ENCODE peak calls at places on chromosome 20, in eight cellular contexts. One of them, this sample, is unnamed.

GRCh38 chr20:50546729-50547314 is 36.6 kb downstream of the PTPN1 start:
- DNase-seq in NCI-H446: peak
- DNase-seq in amygdala: no peak
- DNase-seq in HEK293T: no peak
- DNase-seq in neural crest cell: no peak
- DNase-seq in GF-D8: no peak
- DNase-seq in fibroblast of the aortic adventitia: no peak
- DNase-seq in OCI-LY7: peak
- DNase-seq in this sample: no peak

GRCh38 chr20:47568019-47568418 is 66.3 kb downstream of the NCOA3 start:
- DNase-seq in NCI-H446: peak
- DNase-seq in amygdala: no peak
- DNase-seq in HEK293T: no peak
- DNase-seq in neural crest cell: no peak
- DNase-seq in GF-D8: no peak
- DNase-seq in fibroblast of the aortic adventitia: peak
- DNase-seq in OCI-LY7: no peak
- DNase-seq in this sample: no peak

GRCh38 chr20:49237531-49237930 is 18.3 kb downstream of the DDX27 start:
- DNase-seq in NCI-H446: no peak
- DNase-seq in amygdala: no peak
- DNase-seq in HEK293T: no peak
- DNase-seq in neural crest cell: no peak
- DNase-seq in GF-D8: no peak
- DNase-seq in fibroblast of the aortic adventitia: no peak
- DNase-seq in OCI-LY7: no peak
- DNase-seq in this sample: no peak

GRCh38 chr20:5654557-5654956 is 95.6 kb upstream of the SHLD1 start:
- DNase-seq in NCI-H446: no peak
- DNase-seq in amygdala: no peak
- DNase-seq in HEK293T: no peak
- DNase-seq in neural crest cell: no peak
- DNase-seq in GF-D8: no peak
- DNase-seq in fibroblast of the aortic adventitia: peak
- DNase-seq in OCI-LY7: no peak
- DNase-seq in this sample: no peak

GRCh38 chr20:20463933-20464374 is 96.0 kb downstream of the INSM1 start:
- DNase-seq in NCI-H446: peak
- DNase-seq in amygdala: peak
- DNase-seq in HEK293T: no peak
- DNase-seq in neural crest cell: peak
- DNase-seq in GF-D8: no peak
- DNase-seq in fibroblast of the aortic adventitia: peak
- DNase-seq in OCI-LY7: peak
- DNase-seq in this sample: no peak

GRCh38 chr20:24957326-24957996 is 8.4 kb downstream of the CST7 start:
- DNase-seq in NCI-H446: no peak
- DNase-seq in amygdala: no peak
- DNase-seq in HEK293T: no peak
- DNase-seq in neural crest cell: no peak
- DNase-seq in GF-D8: no peak
- DNase-seq in fibroblast of the aortic adventitia: no peak
- DNase-seq in OCI-LY7: no peak
- DNase-seq in this sample: no peak

GRCh38 chr20:34037121-34037520 is 43.4 kb downstream of the RALY start:
- DNase-seq in NCI-H446: no peak
- DNase-seq in amygdala: no peak
- DNase-seq in HEK293T: no peak
- DNase-seq in neural crest cell: no peak
- DNase-seq in GF-D8: no peak
- DNase-seq in fibroblast of the aortic adventitia: no peak
- DNase-seq in OCI-LY7: no peak
- DNase-seq in this sample: peak

GRCh38 chr20:58020656-58021454 is 207.6 kb downstream of the ANKRD60 start:
- DNase-seq in NCI-H446: no peak
- DNase-seq in amygdala: no peak
- DNase-seq in HEK293T: no peak
- DNase-seq in neural crest cell: no peak
- DNase-seq in GF-D8: no peak
- DNase-seq in fibroblast of the aortic adventitia: no peak
- DNase-seq in OCI-LY7: no peak
- DNase-seq in this sample: no peak

GRCh38 chr20:3677733-3678132 is 4.1 kb downstream of the ADAM33 start:
- DNase-seq in NCI-H446: peak
- DNase-seq in amygdala: no peak
- DNase-seq in HEK293T: no peak
- DNase-seq in neural crest cell: no peak
- DNase-seq in GF-D8: no peak
- DNase-seq in fibroblast of the aortic adventitia: peak
- DNase-seq in OCI-LY7: no peak
- DNase-seq in this sample: no peak

GRCh38 chr20:48294196-48294595 is 508.9 kb upstream of the SULF2 start:
- DNase-seq in NCI-H446: no peak
- DNase-seq in amygdala: no peak
- DNase-seq in HEK293T: no peak
- DNase-seq in neural crest cell: no peak
- DNase-seq in GF-D8: no peak
- DNase-seq in fibroblast of the aortic adventitia: peak
- DNase-seq in OCI-LY7: peak
- DNase-seq in this sample: no peak

GRCh38 chr20:21808863-21809664 is 103.6 kb downstream of the PAX1 start:
- DNase-seq in NCI-H446: peak
- DNase-seq in amygdala: no peak
- DNase-seq in HEK293T: peak
- DNase-seq in neural crest cell: peak
- DNase-seq in GF-D8: no peak
- DNase-seq in fibroblast of the aortic adventitia: peak
- DNase-seq in OCI-LY7: peak
- DNase-seq in this sample: no peak

GRCh38 chr20:40809361-40809760 is 120.3 kb upstream of the MAFB start:
- DNase-seq in NCI-H446: no peak
- DNase-seq in amygdala: no peak
- DNase-seq in HEK293T: no peak
- DNase-seq in neural crest cell: no peak
- DNase-seq in GF-D8: no peak
- DNase-seq in fibroblast of the aortic adventitia: no peak
- DNase-seq in OCI-LY7: no peak
- DNase-seq in this sample: no peak

GRCh38 chr20:2125474-2126112 is 24.0 kb downstream of the STK35 start:
- DNase-seq in NCI-H446: no peak
- DNase-seq in amygdala: no peak
- DNase-seq in HEK293T: no peak
- DNase-seq in neural crest cell: no peak
- DNase-seq in GF-D8: no peak
- DNase-seq in fibroblast of the aortic adventitia: no peak
- DNase-seq in OCI-LY7: no peak
- DNase-seq in this sample: no peak

GRCh38 chr20:39880890-39881289 is 808.1 kb downstream of the MAFB start:
- DNase-seq in NCI-H446: no peak
- DNase-seq in amygdala: no peak
- DNase-seq in HEK293T: no peak
- DNase-seq in neural crest cell: no peak
- DNase-seq in GF-D8: no peak
- DNase-seq in fibroblast of the aortic adventitia: peak
- DNase-seq in OCI-LY7: no peak
- DNase-seq in this sample: no peak

GRCh38 chr20:61284752-61285151 is 32.7 kb downstream of the CDH4 start:
- DNase-seq in NCI-H446: no peak
- DNase-seq in amygdala: no peak
- DNase-seq in HEK293T: no peak
- DNase-seq in neural crest cell: no peak
- DNase-seq in GF-D8: no peak
- DNase-seq in fibroblast of the aortic adventitia: no peak
- DNase-seq in OCI-LY7: no peak
- DNase-seq in this sample: no peak

GRCh38 chr20:63180541-63181185 is 35.3 kb downstream of the YTHDF1 start:
- DNase-seq in NCI-H446: no peak
- DNase-seq in amygdala: no peak
- DNase-seq in HEK293T: no peak
- DNase-seq in neural crest cell: no peak
- DNase-seq in GF-D8: no peak
- DNase-seq in fibroblast of the aortic adventitia: no peak
- DNase-seq in OCI-LY7: no peak
- DNase-seq in this sample: no peak

GRCh38 chr20:2771631-2772080 is 28.8 kb downstream of the CPXM1 start:
- DNase-seq in NCI-H446: no peak
- DNase-seq in amygdala: no peak
- DNase-seq in HEK293T: no peak
- DNase-seq in neural crest cell: no peak
- DNase-seq in GF-D8: no peak
- DNase-seq in fibroblast of the aortic adventitia: no peak
- DNase-seq in OCI-LY7: no peak
- DNase-seq in this sample: no peak

GRCh38 chr20:50008007-50008406 is 25.2 kb downstream of the SNAI1 start:
- DNase-seq in NCI-H446: no peak
- DNase-seq in amygdala: no peak
- DNase-seq in HEK293T: no peak
- DNase-seq in neural crest cell: no peak
- DNase-seq in GF-D8: no peak
- DNase-seq in fibroblast of the aortic adventitia: no peak
- DNase-seq in OCI-LY7: no peak
- DNase-seq in this sample: no peak

GRCh38 chr20:467755-468154 is 5.4 kb upstream of the TBC1D20 start:
- DNase-seq in NCI-H446: no peak
- DNase-seq in amygdala: no peak
- DNase-seq in HEK293T: no peak
- DNase-seq in neural crest cell: no peak
- DNase-seq in GF-D8: no peak
- DNase-seq in fibroblast of the aortic adventitia: no peak
- DNase-seq in OCI-LY7: no peak
- DNase-seq in this sample: no peak

GRCh38 chr20:63942250-63943006 is 13.8 kb downstream of the UCKL1 start:
- DNase-seq in NCI-H446: no peak
- DNase-seq in amygdala: no peak
- DNase-seq in HEK293T: peak
- DNase-seq in neural crest cell: no peak
- DNase-seq in GF-D8: no peak
- DNase-seq in fibroblast of the aortic adventitia: no peak
- DNase-seq in OCI-LY7: peak
- DNase-seq in this sample: no peak

GRCh38 chr20:17759449-17759848 is 59.7 kb downstream of the BANF2 start:
- DNase-seq in NCI-H446: no peak
- DNase-seq in amygdala: no peak
- DNase-seq in HEK293T: no peak
- DNase-seq in neural crest cell: no peak
- DNase-seq in GF-D8: no peak
- DNase-seq in fibroblast of the aortic adventitia: peak
- DNase-seq in OCI-LY7: no peak
- DNase-seq in this sample: no peak

GRCh38 chr20:40333591-40333990 is 355.4 kb downstream of the MAFB start:
- DNase-seq in NCI-H446: no peak
- DNase-seq in amygdala: no peak
- DNase-seq in HEK293T: no peak
- DNase-seq in neural crest cell: no peak
- DNase-seq in GF-D8: no peak
- DNase-seq in fibroblast of the aortic adventitia: no peak
- DNase-seq in OCI-LY7: no peak
- DNase-seq in this sample: no peak

GRCh38 chr20:19701449-19701848 is 56.6 kb upstream of the RIN2 start:
- DNase-seq in NCI-H446: no peak
- DNase-seq in amygdala: no peak
- DNase-seq in HEK293T: no peak
- DNase-seq in neural crest cell: no peak
- DNase-seq in GF-D8: no peak
- DNase-seq in fibroblast of the aortic adventitia: no peak
- DNase-seq in OCI-LY7: peak
- DNase-seq in this sample: no peak

GRCh38 chr20:61073376-61073775 is 178.7 kb upstream of the CDH4 start:
- DNase-seq in NCI-H446: no peak
- DNase-seq in amygdala: no peak
- DNase-seq in HEK293T: no peak
- DNase-seq in neural crest cell: no peak
- DNase-seq in GF-D8: no peak
- DNase-seq in fibroblast of the aortic adventitia: no peak
- DNase-seq in OCI-LY7: no peak
- DNase-seq in this sample: no peak

GRCh38 chr20:24943196-24943595 is 5.9 kb upstream of the CST7 start:
- DNase-seq in NCI-H446: no peak
- DNase-seq in amygdala: no peak
- DNase-seq in HEK293T: no peak
- DNase-seq in neural crest cell: no peak
- DNase-seq in GF-D8: no peak
- DNase-seq in fibroblast of the aortic adventitia: no peak
- DNase-seq in OCI-LY7: no peak
- DNase-seq in this sample: no peak

GRCh38 chr20:25220021-25220730 is 24.7 kb downstream of the ENTPD6 start:
- DNase-seq in NCI-H446: no peak
- DNase-seq in amygdala: no peak
- DNase-seq in HEK293T: no peak
- DNase-seq in neural crest cell: no peak
- DNase-seq in GF-D8: no peak
- DNase-seq in fibroblast of the aortic adventitia: no peak
- DNase-seq in OCI-LY7: peak
- DNase-seq in this sample: peak

GRCh38 chr20:22411568-22412450 is 172.6 kb downstream of the FOXA2 start:
- DNase-seq in NCI-H446: no peak
- DNase-seq in amygdala: no peak
- DNase-seq in HEK293T: no peak
- DNase-seq in neural crest cell: no peak
- DNase-seq in GF-D8: peak
- DNase-seq in fibroblast of the aortic adventitia: peak
- DNase-seq in OCI-LY7: no peak
- DNase-seq in this sample: no peak

GRCh38 chr20:2101057-2101934 is at the start of gene STK35:
- DNase-seq in NCI-H446: peak
- DNase-seq in amygdala: no peak
- DNase-seq in HEK293T: peak
- DNase-seq in neural crest cell: peak
- DNase-seq in GF-D8: peak
- DNase-seq in fibroblast of the aortic adventitia: no peak
- DNase-seq in OCI-LY7: peak
- DNase-seq in this sample: no peak

GRCh38 chr20:38692436-38693411 is 31.6 kb upstream of the SLC32A1 start:
- DNase-seq in NCI-H446: peak
- DNase-seq in amygdala: peak
- DNase-seq in HEK293T: peak
- DNase-seq in neural crest cell: peak
- DNase-seq in GF-D8: no peak
- DNase-seq in fibroblast of the aortic adventitia: peak
- DNase-seq in OCI-LY7: peak
- DNase-seq in this sample: peak

GRCh38 chr20:63000958-63001357 is 5.8 kb downstream of the BHLHE23 start:
- DNase-seq in NCI-H446: no peak
- DNase-seq in amygdala: no peak
- DNase-seq in HEK293T: no peak
- DNase-seq in neural crest cell: no peak
- DNase-seq in GF-D8: no peak
- DNase-seq in fibroblast of the aortic adventitia: no peak
- DNase-seq in OCI-LY7: no peak
- DNase-seq in this sample: no peak

GRCh38 chr20:32539817-32540675 is 45.1 kb downstream of the NOL4L start:
- DNase-seq in NCI-H446: no peak
- DNase-seq in amygdala: no peak
- DNase-seq in HEK293T: no peak
- DNase-seq in neural crest cell: no peak
- DNase-seq in GF-D8: peak
- DNase-seq in fibroblast of the aortic adventitia: no peak
- DNase-seq in OCI-LY7: peak
- DNase-seq in this sample: peak

GRCh38 chr20:44785768-44786167 is 24.6 kb downstream of the RIMS4 start:
- DNase-seq in NCI-H446: peak
- DNase-seq in amygdala: no peak
- DNase-seq in HEK293T: no peak
- DNase-seq in neural crest cell: no peak
- DNase-seq in GF-D8: no peak
- DNase-seq in fibroblast of the aortic adventitia: peak
- DNase-seq in OCI-LY7: no peak
- DNase-seq in this sample: no peak

GRCh38 chr20:61263084-61263695 is 11.1 kb downstream of the CDH4 start:
- DNase-seq in NCI-H446: peak
- DNase-seq in amygdala: no peak
- DNase-seq in HEK293T: peak
- DNase-seq in neural crest cell: peak
- DNase-seq in GF-D8: no peak
- DNase-seq in fibroblast of the aortic adventitia: peak
- DNase-seq in OCI-LY7: peak
- DNase-seq in this sample: no peak

GRCh38 chr20:63183422-63184146 is 32.3 kb downstream of the YTHDF1 start:
- DNase-seq in NCI-H446: peak
- DNase-seq in amygdala: no peak
- DNase-seq in HEK293T: peak
- DNase-seq in neural crest cell: peak
- DNase-seq in GF-D8: no peak
- DNase-seq in fibroblast of the aortic adventitia: peak
- DNase-seq in OCI-LY7: peak
- DNase-seq in this sample: peak

This sample was measured in stimulated activated CD4-positive, alpha-beta T cell treated with anti-CD3 and anti-CD28 coated beads, Interleukin-1b, Interleukin-23, amount 100 ng/mL, for 4 hours.